ENCODE peak calls at places on chromosome 20, in four cellular contexts. One of them, this sample, is unnamed.

GRCh38 chr20:38723982-38724602 is at the start of gene SLC32A1:
- DNase-seq in GM23248: no peak
- DNase-seq in iris pigment epithelial cell: no peak
- DNase-seq in kidney epithelial cell: no peak
- DNase-seq in this sample: no peak

GRCh38 chr20:47032969-47033578 is 138.4 kb downstream of the EYA2 start:
- DNase-seq in iris pigment epithelial cell: no peak
- DNase-seq in GM23248: no peak
- DNase-seq in kidney epithelial cell: no peak
- DNase-seq in this sample: no peak

GRCh38 chr20:24102290-24102689 is 113.7 kb upstream of the GGTLC1 start:
- DNase-seq in iris pigment epithelial cell: no peak
- DNase-seq in GM23248: no peak
- DNase-seq in kidney epithelial cell: no peak
- DNase-seq in this sample: no peak

GRCh38 chr20:25308671-25309394 is 60.9 kb downstream of the PYGB start:
- DNase-seq in iris pigment epithelial cell: peak
- DNase-seq in GM23248: peak
- DNase-seq in kidney epithelial cell: no peak
- DNase-seq in this sample: no peak

GRCh38 chr20:19626896-19627295 is 131.2 kb upstream of the RIN2 start:
- DNase-seq in GM23248: peak
- DNase-seq in iris pigment epithelial cell: peak
- DNase-seq in kidney epithelial cell: no peak
- DNase-seq in this sample: no peak

GRCh38 chr20:24840121-24840713 is 108.9 kb upstream of the CST7 start:
- DNase-seq in GM23248: peak
- DNase-seq in iris pigment epithelial cell: no peak
- DNase-seq in kidney epithelial cell: no peak
- DNase-seq in this sample: no peak

GRCh38 chr20:17562804-17563305 is 7.0 kb upstream of the DSTN start:
- DNase-seq in GM23248: peak
- DNase-seq in iris pigment epithelial cell: peak
- DNase-seq in kidney epithelial cell: peak
- DNase-seq in this sample: no peak

GRCh38 chr20:54793270-54793992 is 318.0 kb downstream of the DOK5 start:
- DNase-seq in GM23248: no peak
- DNase-seq in kidney epithelial cell: no peak
- DNase-seq in iris pigment epithelial cell: no peak
- DNase-seq in this sample: no peak

GRCh38 chr20:48457261-48458002 is 370.4 kb downstream of the PREX1 start:
- DNase-seq in kidney epithelial cell: no peak
- DNase-seq in GM23248: no peak
- DNase-seq in iris pigment epithelial cell: no peak
- DNase-seq in this sample: no peak

GRCh38 chr20:21511850-21512633 is 1.8 kb downstream of the NKX2-2 start:
- DNase-seq in kidney epithelial cell: no peak
- DNase-seq in iris pigment epithelial cell: no peak
- DNase-seq in GM23248: no peak
- DNase-seq in this sample: no peak

GRCh38 chr20:17571153-17571527 is 1.3 kb downstream of the DSTN start:
- DNase-seq in GM23248: peak
- DNase-seq in kidney epithelial cell: no peak
- DNase-seq in iris pigment epithelial cell: no peak
- DNase-seq in this sample: no peak